ENCODE peak calls at places on chromosomes 16 and 17, in nine cellular contexts. R is activated CD4-positive, CD25-positive, alpha-beta regulatory T cell treated with anti-CD3 and anti-CD28 coated beads, Interleukin-2, amount 50 U/mL, for 16 hours; E is CD8-positive, alpha-beta T cell; A is stimulated activated CD4-positive, alpha-beta T cell treated with anti-CD3 and anti-CD28 coated beads, Interleukin-2, amount 100 ng/mL, for 24 hours; B is activated T-helper 9 cell treated with anti-CD3 and anti-CD28 coated beads, Interleukin-2, amount 50 U/mL, for 16 hours; X is dorsolateral prefrontal cortex; N is hepatic stellate cell; W is pancreas; P is GM03348. L is an unnamed sample.

GRCh38 chr17:10814083-10814482 is 10.2 kb upstream of the TMEM238L start:
- DNase-seq in A (no peak), R (no peak), E (no peak), P (no peak), W (no peak), N (no peak), B (no peak), X (no peak), L (no peak)

GRCh38 chr16:60110531-60110930 is 1376.4 kb upstream of the GOT2 start:
- DNase-seq in X (no peak), A (no peak), N (no peak), R (no peak), P (no peak), B (no peak), E (no peak), W (no peak), L (no peak)

GRCh38 chr17:39617446-39618251 is 9.1 kb upstream of the PPP1R1B start:
- DNase-seq in B (peak), P (peak), A (peak), E (peak), N (peak), X (peak), R (peak), W (peak), L (peak)

GRCh38 chr17:36722121-36722902 is 120.9 kb downstream of the MRM1 start:
- DNase-seq in A (peak), B (peak), R (peak), N (no peak), E (peak), P (peak), W (no peak), X (peak), L (peak)

GRCh38 chr17:70621593-70621992 is 452.3 kb downstream of the KCNJ2 start:
- DNase-seq in X (peak), A (no peak), R (no peak), E (no peak), W (no peak), B (no peak), P (no peak), N (no peak), L (peak)

GRCh38 chr17:44005865-44006580 is 1.6 kb downstream of the NAGS start:
- DNase-seq in X (no peak), N (peak), W (peak), A (peak), R (no peak), E (no peak), B (no peak), P (peak), L (no peak)

GRCh38 chr16:23324727-23325126 is 22.6 kb downstream of the SCNN1B start:
- DNase-seq in B (no peak), R (no peak), E (no peak), N (no peak), W (peak), P (no peak), X (no peak), A (no peak), L (no peak)

GRCh38 chr16:35910409-35910808 is 2451.0 kb downstream of the TP53TG3F start:
- DNase-seq in E (no peak), A (no peak), W (no peak), N (no peak), X (no peak), P (no peak), R (no peak), B (no peak), L (no peak)

GRCh38 chr17:69729937-69730336 is 315.4 kb downstream of the MAP2K6 start:
- DNase-seq in P (peak), X (no peak), A (no peak), B (no peak), E (no peak), N (no peak), W (no peak), R (no peak), L (no peak)

GRCh38 chr16:4859900-4860255 is 12.6 kb downstream of the UBN1 start:
- DNase-seq in W (no peak), N (no peak), R (no peak), P (no peak), X (no peak), A (no peak), E (no peak), B (no peak), L (no peak)

GRCh38 chr17:58387834-58388233 is 29.5 kb downstream of the RNF43 start:
- DNase-seq in P (no peak), N (no peak), X (no peak), R (no peak), B (no peak), A (no peak), E (no peak), W (no peak), L (no peak)

GRCh38 chr17:12637015-12637414 is 28.7 kb upstream of the MYOCD start:
- DNase-seq in E (no peak), R (no peak), P (peak), B (no peak), X (no peak), N (peak), A (no peak), W (no peak), L (peak)

GRCh38 chr17:17354560-17355357 is 51.6 kb downstream of the NT5M start:
- DNase-seq in W (peak), R (peak), A (peak), N (peak), E (peak), P (peak), B (peak), X (peak), L (peak)

GRCh38 chr16:17275076-17275732 is 195.6 kb downstream of the XYLT1 start:
- DNase-seq in P (no peak), A (no peak), E (no peak), B (no peak), N (no peak), X (no peak), R (no peak), W (peak), L (no peak)

GRCh38 chr17:35894206-35894605 is 14.0 kb upstream of the CCL5 start:
- DNase-seq in X (no peak), P (no peak), R (no peak), A (no peak), W (no peak), N (no peak), E (no peak), B (no peak), L (no peak)

GRCh38 chr17:78765821-78766220 is 16.3 kb downstream of the CYTH1 start:
- DNase-seq in R (no peak), W (no peak), X (no peak), N (no peak), A (no peak), E (no peak), B (no peak), P (no peak), L (no peak)

GRCh38 chr17:57988301-57989010 is 402 bp upstream of the VEZF1 start:
- DNase-seq in X (peak), N (peak), E (peak), W (peak), P (peak), A (peak), R (peak), B (peak), L (no peak)

L was measured in anterior cingulate cortex.